ENCODE peak calls at places on chromosomes 13 and 19, in six cellular contexts. One of them, this sample, is unnamed.

GRCh38 chr19:10418281-10419199 is 1.8 kb upstream of the PDE4A start:
- DNase-seq in HepG2: no peak
- DNase-seq in K562: peak; percentile 53
- DNase-seq in SK-N-SH: peak; percentile 56
- DNase-seq in GM12878: no peak
- DNase-seq in H1: peak; percentile 53
- DNase-seq in this sample: no peak

GRCh38 chr13:31334994-31335549 is 135.3 kb downstream of the B3GLCT start:
- DNase-seq in HepG2: no peak
- DNase-seq in K562: no peak
- DNase-seq in SK-N-SH: no peak
- DNase-seq in GM12878: no peak
- DNase-seq in H1: no peak
- DNase-seq in this sample: no peak

GRCh38 chr19:4689403-4689802 is 19.3 kb upstream of the MYDGF start:
- DNase-seq in HepG2: no peak
- DNase-seq in K562: no peak
- DNase-seq in SK-N-SH: no peak
- DNase-seq in GM12878: no peak
- DNase-seq in H1: no peak
- DNase-seq in this sample: no peak

GRCh38 chr13:111955412-111955769 is 111.6 kb upstream of the SOX1 start:
- DNase-seq in HepG2: no peak
- DNase-seq in K562: no peak
- DNase-seq in SK-N-SH: no peak
- DNase-seq in GM12878: no peak
- DNase-seq in H1: peak; percentile 41
- DNase-seq in this sample: no peak

GRCh38 chr13:50635504-50635903 is 208.0 kb downstream of the DLEU7 start:
- DNase-seq in HepG2: no peak
- DNase-seq in K562: no peak
- DNase-seq in SK-N-SH: no peak
- DNase-seq in GM12878: peak; percentile 42
- DNase-seq in H1: no peak
- DNase-seq in this sample: peak; percentile 98

GRCh38 chr13:113839536-113840204 is 24.2 kb downstream of the GAS6 start:
- DNase-seq in HepG2: no peak
- DNase-seq in K562: no peak
- DNase-seq in SK-N-SH: no peak
- DNase-seq in GM12878: no peak
- DNase-seq in H1: no peak
- DNase-seq in this sample: no peak

GRCh38 chr19:4713384-4713951 is 10.2 kb downstream of the DPP9 start:
- DNase-seq in HepG2: no peak
- DNase-seq in K562: no peak
- DNase-seq in SK-N-SH: peak; percentile 43
- DNase-seq in GM12878: no peak
- DNase-seq in H1: no peak
- DNase-seq in this sample: no peak

GRCh38 chr13:63288576-63288975 is 1872.9 kb upstream of the PCDH20 start:
- DNase-seq in HepG2: no peak
- DNase-seq in K562: no peak
- DNase-seq in SK-N-SH: no peak
- DNase-seq in GM12878: no peak
- DNase-seq in H1: no peak
- DNase-seq in this sample: no peak

GRCh38 chr13:103133551-103133950 is 67.3 kb upstream of the SLC10A2 start:
- DNase-seq in HepG2: no peak
- DNase-seq in K562: no peak
- DNase-seq in SK-N-SH: no peak
- DNase-seq in GM12878: no peak
- DNase-seq in H1: no peak
- DNase-seq in this sample: no peak

GRCh38 chr13:53460776-53461175 is 432.2 kb downstream of the OLFM4 start:
- DNase-seq in HepG2: no peak
- DNase-seq in K562: no peak
- DNase-seq in SK-N-SH: peak; percentile 22
- DNase-seq in GM12878: no peak
- DNase-seq in H1: no peak
- DNase-seq in this sample: no peak

GRCh38 chr13:105894711-105895110 is 640.8 kb downstream of the EFNB2 start:
- DNase-seq in HepG2: no peak
- DNase-seq in K562: no peak
- DNase-seq in SK-N-SH: no peak
- DNase-seq in GM12878: no peak
- DNase-seq in H1: no peak
- DNase-seq in this sample: no peak

GRCh38 chr19:43664008-43664407 is 6.0 kb downstream of the PLAUR start:
- DNase-seq in HepG2: no peak
- DNase-seq in K562: no peak
- DNase-seq in SK-N-SH: no peak
- DNase-seq in GM12878: peak; percentile 35
- DNase-seq in H1: no peak
- DNase-seq in this sample: peak; percentile 59

GRCh38 chr13:40466271-40466670 is 200.2 kb downstream of the FOXO1 start:
- DNase-seq in HepG2: no peak
- DNase-seq in K562: no peak
- DNase-seq in SK-N-SH: no peak
- DNase-seq in GM12878: no peak
- DNase-seq in H1: no peak
- DNase-seq in this sample: no peak

GRCh38 chr13:44879452-44880058 is 109.7 kb downstream of the NUFIP1 start:
- DNase-seq in HepG2: no peak
- DNase-seq in K562: no peak
- DNase-seq in SK-N-SH: peak; percentile 18
- DNase-seq in GM12878: peak; percentile 8
- DNase-seq in H1: no peak
- DNase-seq in this sample: peak; percentile 36

GRCh38 chr19:42250666-42251531 is 4.0 kb downstream of the ERF start:
- DNase-seq in HepG2: no peak
- DNase-seq in K562: no peak
- DNase-seq in SK-N-SH: peak; percentile 48
- DNase-seq in GM12878: no peak
- DNase-seq in H1: no peak
- DNase-seq in this sample: peak; percentile 7

GRCh38 chr13:103328899-103329298 is 262.7 kb upstream of the SLC10A2 start:
- DNase-seq in HepG2: no peak
- DNase-seq in K562: no peak
- DNase-seq in SK-N-SH: no peak
- DNase-seq in GM12878: no peak
- DNase-seq in H1: no peak
- DNase-seq in this sample: no peak

GRCh38 chr19:33441277-33441699 is 67.8 kb downstream of the CEBPG start:
- DNase-seq in HepG2: no peak
- DNase-seq in K562: no peak
- DNase-seq in SK-N-SH: no peak
- DNase-seq in GM12878: no peak
- DNase-seq in H1: no peak
- DNase-seq in this sample: no peak

GRCh38 chr19:10402441-10403038 is 802 bp downstream of the CDC37 start:
- DNase-seq in HepG2: peak; percentile 64
- DNase-seq in K562: peak; percentile 32
- DNase-seq in SK-N-SH: peak; percentile 76
- DNase-seq in GM12878: no peak
- DNase-seq in H1: no peak
- DNase-seq in this sample: no peak

GRCh38 chr13:62510906-62511655 is 1095.4 kb upstream of the PCDH20 start:
- DNase-seq in HepG2: no peak
- DNase-seq in K562: no peak
- DNase-seq in SK-N-SH: no peak
- DNase-seq in GM12878: peak; percentile 26
- DNase-seq in H1: no peak
- DNase-seq in this sample: no peak

GRCh38 chr19:1860133-1860775 is 3.1 kb downstream of the KLF16 start:
- DNase-seq in HepG2: peak; percentile 92
- DNase-seq in K562: peak; percentile 71
- DNase-seq in SK-N-SH: peak; percentile 76
- DNase-seq in GM12878: no peak
- DNase-seq in H1: peak; percentile 61
- DNase-seq in this sample: peak; percentile 77

GRCh38 chr13:53197424-53197823 is 168.8 kb downstream of the OLFM4 start:
- DNase-seq in HepG2: no peak
- DNase-seq in K562: no peak
- DNase-seq in SK-N-SH: peak; percentile 65
- DNase-seq in GM12878: no peak
- DNase-seq in H1: no peak
- DNase-seq in this sample: no peak

GRCh38 chr13:27027086-27027667 is 144.4 kb downstream of the USP12 start:
- DNase-seq in HepG2: no peak
- DNase-seq in K562: no peak
- DNase-seq in SK-N-SH: no peak
- DNase-seq in GM12878: no peak
- DNase-seq in H1: no peak
- DNase-seq in this sample: no peak

GRCh38 chr13:98676239-98676638 is 76.2 kb downstream of the SLC15A1 start:
- DNase-seq in HepG2: no peak
- DNase-seq in K562: no peak
- DNase-seq in SK-N-SH: no peak
- DNase-seq in GM12878: no peak
- DNase-seq in H1: no peak
- DNase-seq in this sample: no peak

GRCh38 chr13:98677398-98677797 is 75.1 kb downstream of the SLC15A1 start:
- DNase-seq in HepG2: no peak
- DNase-seq in K562: no peak
- DNase-seq in SK-N-SH: no peak
- DNase-seq in GM12878: no peak
- DNase-seq in H1: no peak
- DNase-seq in this sample: no peak

GRCh38 chr13:98674968-98675528 is 77.4 kb downstream of the SLC15A1 start:
- DNase-seq in HepG2: no peak
- DNase-seq in K562: no peak
- DNase-seq in SK-N-SH: no peak
- DNase-seq in GM12878: no peak
- DNase-seq in H1: no peak
- DNase-seq in this sample: no peak

GRCh38 chr13:98675837-98676236 is 76.6 kb downstream of the SLC15A1 start:
- DNase-seq in HepG2: no peak
- DNase-seq in K562: no peak
- DNase-seq in SK-N-SH: no peak
- DNase-seq in GM12878: no peak
- DNase-seq in H1: no peak
- DNase-seq in this sample: no peak

GRCh38 chr13:98672947-98673545 is 79.4 kb downstream of the SLC15A1 start:
- DNase-seq in HepG2: peak; percentile 81
- DNase-seq in K562: peak; percentile 54
- DNase-seq in SK-N-SH: peak; percentile 77
- DNase-seq in GM12878: peak; percentile 13
- DNase-seq in H1: peak; percentile 76
- DNase-seq in this sample: peak; percentile 65
- TF ChIP-seq GABPA in HepG2: no peak
- TF ChIP-seq GABPA in K562: no peak
- TF ChIP-seq GABPA in SK-N-SH: no peak
- TF ChIP-seq GABPA in GM12878: no peak
- TF ChIP-seq GABPA in H1: no peak
- TF ChIP-seq GABPA in this sample: no peak

GRCh38 chr19:29809795-29810503 is 1.8 kb upstream of the CCNE1 start:
- DNase-seq in HepG2: no peak
- DNase-seq in K562: no peak
- DNase-seq in SK-N-SH: no peak
- DNase-seq in GM12878: no peak
- DNase-seq in H1: no peak
- DNase-seq in this sample: no peak
- H3K4me3 ChIP-seq in HepG2: no peak overlapping the region
- H3K4me3 ChIP-seq in K562: peak overlapping the region; percentile 50
- H3K4me3 ChIP-seq in SK-N-SH: no peak overlapping the region
- H3K4me3 ChIP-seq in GM12878: peak overlapping the region; percentile 99
- H3K4me3 ChIP-seq in H1: no peak overlapping the region
- H3K4me3 ChIP-seq in this sample: no peak overlapping the region

GRCh38 chr19:12665281-12665573 is 1.3 kb downstream of the MAN2B1 start:
- DNase-seq in HepG2: no peak
- DNase-seq in K562: no peak
- DNase-seq in SK-N-SH: no peak
- DNase-seq in GM12878: peak; percentile 61
- DNase-seq in H1: no peak
- DNase-seq in this sample: peak; percentile 98
- TF ChIP-seq GABPA in HepG2: no peak
- TF ChIP-seq GABPA in K562: no peak
- TF ChIP-seq GABPA in SK-N-SH: no peak
- TF ChIP-seq GABPA in GM12878: peak; percentile 84
- TF ChIP-seq GABPA in H1: no peak
- TF ChIP-seq GABPA in this sample: peak; percentile 87

GRCh38 chr19:13585512-13585911 is 79.2 kb upstream of the CACNA1A start:
- DNase-seq in HepG2: no peak
- DNase-seq in K562: no peak
- DNase-seq in SK-N-SH: no peak
- DNase-seq in GM12878: no peak
- DNase-seq in H1: no peak
- DNase-seq in this sample: no peak
- H3K4me3 ChIP-seq in HepG2: no peak overlapping the region
- H3K4me3 ChIP-seq in K562: no peak overlapping the region
- H3K4me3 ChIP-seq in SK-N-SH: no peak overlapping the region
- H3K4me3 ChIP-seq in GM12878: no peak overlapping the region
- H3K4me3 ChIP-seq in H1: no peak overlapping the region
- H3K4me3 ChIP-seq in this sample: no peak overlapping the region

GRCh38 chr13:106989866-106990265 is 421.9 kb upstream of the ARGLU1 start:
- DNase-seq in HepG2: no peak
- DNase-seq in K562: no peak
- DNase-seq in SK-N-SH: no peak
- DNase-seq in GM12878: no peak
- DNase-seq in H1: no peak
- DNase-seq in this sample: no peak
- TF ChIP-seq GABPA in HepG2: no peak
- TF ChIP-seq GABPA in K562: no peak
- TF ChIP-seq GABPA in SK-N-SH: no peak
- TF ChIP-seq GABPA in GM12878: no peak
- TF ChIP-seq GABPA in H1: no peak
- TF ChIP-seq GABPA in this sample: no peak

GRCh38 chr19:17467471-17468301 is 2.6 kb upstream of the SLC27A1 start:
- DNase-seq in HepG2: no peak
- DNase-seq in K562: no peak
- DNase-seq in SK-N-SH: no peak
- DNase-seq in GM12878: no peak
- DNase-seq in H1: no peak
- DNase-seq in this sample: no peak
- H3K4me3 ChIP-seq in HepG2: no peak overlapping the region
- H3K4me3 ChIP-seq in K562: no peak overlapping the region
- H3K4me3 ChIP-seq in SK-N-SH: no peak overlapping the region
- H3K4me3 ChIP-seq in GM12878: no peak overlapping the region
- H3K4me3 ChIP-seq in H1: no peak overlapping the region
- H3K4me3 ChIP-seq in this sample: no peak overlapping the region

This sample was measured in HL-60.